ENCODE peak calls at places on chromosomes 6 and 20, in eight cellular contexts. One of them, this sample, is unnamed.

GRCh38 chr6:40999498-41000070 is 39.4 kb downstream of the UNC5CL start:
- DNase-seq in GM12891: peak
- DNase-seq in esophagus squamous epithelium: no peak
- DNase-seq in lower leg skin: peak
- DNase-seq in HCT116: peak
- DNase-seq in heart left ventricle: peak
- DNase-seq in adrenal gland: peak
- DNase-seq in HepG2: peak
- DNase-seq in this sample: peak

GRCh38 chr20:14566505-14566904 is 229.1 kb upstream of the FLRT3 start:
- DNase-seq in GM12891: no peak
- DNase-seq in esophagus squamous epithelium: no peak
- DNase-seq in lower leg skin: no peak
- DNase-seq in HCT116: no peak
- DNase-seq in heart left ventricle: no peak
- DNase-seq in adrenal gland: no peak
- DNase-seq in HepG2: no peak
- DNase-seq in this sample: no peak

GRCh38 chr6:144953552-144954240 is 668.6 kb downstream of the UTRN start:
- DNase-seq in GM12891: no peak
- DNase-seq in esophagus squamous epithelium: no peak
- DNase-seq in lower leg skin: no peak
- DNase-seq in HCT116: peak
- DNase-seq in heart left ventricle: no peak
- DNase-seq in adrenal gland: no peak
- DNase-seq in HepG2: no peak
- DNase-seq in this sample: peak

GRCh38 chr20:17835941-17836861 is 132.4 kb downstream of the SNX5 start:
- DNase-seq in GM12891: no peak
- DNase-seq in esophagus squamous epithelium: no peak
- DNase-seq in lower leg skin: peak
- DNase-seq in HCT116: no peak
- DNase-seq in heart left ventricle: peak
- DNase-seq in adrenal gland: peak
- DNase-seq in HepG2: no peak
- DNase-seq in this sample: no peak

GRCh38 chr20:31673943-31674463 is 36.3 kb downstream of the COX4I2 start:
- DNase-seq in GM12891: no peak
- DNase-seq in esophagus squamous epithelium: no peak
- DNase-seq in lower leg skin: no peak
- DNase-seq in HCT116: no peak
- DNase-seq in heart left ventricle: no peak
- DNase-seq in adrenal gland: no peak
- DNase-seq in HepG2: no peak
- DNase-seq in this sample: no peak

GRCh38 chr6:17859846-17860245 is 127.6 kb downstream of the KIF13A start:
- DNase-seq in GM12891: no peak
- DNase-seq in esophagus squamous epithelium: no peak
- DNase-seq in lower leg skin: no peak
- DNase-seq in HCT116: no peak
- DNase-seq in heart left ventricle: no peak
- DNase-seq in adrenal gland: no peak
- DNase-seq in HepG2: no peak
- DNase-seq in this sample: no peak

GRCh38 chr6:2119275-2119674 is 126.1 kb downstream of the GMDS start:
- DNase-seq in GM12891: no peak
- DNase-seq in esophagus squamous epithelium: no peak
- DNase-seq in lower leg skin: no peak
- DNase-seq in HCT116: no peak
- DNase-seq in heart left ventricle: no peak
- DNase-seq in adrenal gland: no peak
- DNase-seq in HepG2: no peak
- DNase-seq in this sample: no peak

GRCh38 chr6:108966855-108967755 is 118.9 kb downstream of the ARMC2 start:
- DNase-seq in GM12891: no peak
- DNase-seq in esophagus squamous epithelium: no peak
- DNase-seq in lower leg skin: no peak
- DNase-seq in HCT116: peak
- DNase-seq in heart left ventricle: peak
- DNase-seq in adrenal gland: peak
- DNase-seq in HepG2: peak
- DNase-seq in this sample: peak

GRCh38 chr6:104941694-104942177 is 15.2 kb upstream of the LIN28B start:
- DNase-seq in GM12891: no peak
- DNase-seq in esophagus squamous epithelium: no peak
- DNase-seq in lower leg skin: no peak
- DNase-seq in HCT116: no peak
- DNase-seq in heart left ventricle: no peak
- DNase-seq in adrenal gland: no peak
- DNase-seq in HepG2: no peak
- DNase-seq in this sample: no peak

GRCh38 chr6:87558446-87558845 is 31.3 kb downstream of the RARS2 start:
- DNase-seq in GM12891: no peak
- DNase-seq in esophagus squamous epithelium: no peak
- DNase-seq in lower leg skin: no peak
- DNase-seq in HCT116: no peak
- DNase-seq in heart left ventricle: no peak
- DNase-seq in adrenal gland: no peak
- DNase-seq in HepG2: no peak
- DNase-seq in this sample: no peak

GRCh38 chr20:56867128-56867527 is 238.0 kb downstream of the TFAP2C start:
- DNase-seq in GM12891: no peak
- DNase-seq in esophagus squamous epithelium: no peak
- DNase-seq in lower leg skin: no peak
- DNase-seq in HCT116: no peak
- DNase-seq in heart left ventricle: no peak
- DNase-seq in adrenal gland: no peak
- DNase-seq in HepG2: no peak
- DNase-seq in this sample: no peak

GRCh38 chr20:45343867-45344721 is 4.1 kb downstream of the SDC4 start:
- DNase-seq in GM12891: no peak
- DNase-seq in esophagus squamous epithelium: no peak
- DNase-seq in lower leg skin: peak
- DNase-seq in HCT116: peak
- DNase-seq in heart left ventricle: no peak
- DNase-seq in adrenal gland: peak
- DNase-seq in HepG2: peak
- DNase-seq in this sample: peak

GRCh38 chr20:45346851-45347250 is 1.4 kb downstream of the SDC4 start:
- DNase-seq in GM12891: no peak
- DNase-seq in esophagus squamous epithelium: no peak
- DNase-seq in lower leg skin: no peak
- DNase-seq in HCT116: no peak
- DNase-seq in heart left ventricle: no peak
- DNase-seq in adrenal gland: no peak
- DNase-seq in HepG2: no peak
- DNase-seq in this sample: no peak

GRCh38 chr20:45346291-45346718 is 1.9 kb downstream of the SDC4 start:
- DNase-seq in GM12891: no peak
- DNase-seq in esophagus squamous epithelium: no peak
- DNase-seq in lower leg skin: no peak
- DNase-seq in HCT116: no peak
- DNase-seq in heart left ventricle: no peak
- DNase-seq in adrenal gland: peak
- DNase-seq in HepG2: no peak
- DNase-seq in this sample: no peak

GRCh38 chr20:45343445-45343866 is 4.8 kb downstream of the SDC4 start:
- DNase-seq in GM12891: no peak
- DNase-seq in esophagus squamous epithelium: no peak
- DNase-seq in lower leg skin: no peak
- DNase-seq in HCT116: no peak
- DNase-seq in heart left ventricle: no peak
- DNase-seq in adrenal gland: no peak
- DNase-seq in HepG2: peak
- DNase-seq in this sample: no peak

GRCh38 chr20:45345104-45345936 is 2.9 kb downstream of the SDC4 start:
- DNase-seq in GM12891: no peak
- DNase-seq in esophagus squamous epithelium: no peak
- DNase-seq in lower leg skin: peak
- DNase-seq in HCT116: no peak
- DNase-seq in heart left ventricle: peak
- DNase-seq in adrenal gland: no peak
- DNase-seq in HepG2: no peak
- DNase-seq in this sample: no peak
- TF ChIP-seq POLR2A in GM12891: no peak
- TF ChIP-seq POLR2A in esophagus squamous epithelium: peak
- TF ChIP-seq POLR2A in lower leg skin: no peak
- TF ChIP-seq POLR2A in HCT116: no peak
- TF ChIP-seq POLR2A in heart left ventricle: no peak
- TF ChIP-seq POLR2A in adrenal gland: no peak
- TF ChIP-seq POLR2A in HepG2: no peak
- TF ChIP-seq POLR2A in this sample: no peak

GRCh38 chr6:131197716-131198115 is 62.4 kb downstream of the AKAP7 start:
- DNase-seq in GM12891: no peak
- DNase-seq in esophagus squamous epithelium: no peak
- DNase-seq in lower leg skin: no peak
- DNase-seq in HCT116: no peak
- DNase-seq in heart left ventricle: no peak
- DNase-seq in adrenal gland: no peak
- DNase-seq in HepG2: no peak
- DNase-seq in this sample: no peak

DNA sequence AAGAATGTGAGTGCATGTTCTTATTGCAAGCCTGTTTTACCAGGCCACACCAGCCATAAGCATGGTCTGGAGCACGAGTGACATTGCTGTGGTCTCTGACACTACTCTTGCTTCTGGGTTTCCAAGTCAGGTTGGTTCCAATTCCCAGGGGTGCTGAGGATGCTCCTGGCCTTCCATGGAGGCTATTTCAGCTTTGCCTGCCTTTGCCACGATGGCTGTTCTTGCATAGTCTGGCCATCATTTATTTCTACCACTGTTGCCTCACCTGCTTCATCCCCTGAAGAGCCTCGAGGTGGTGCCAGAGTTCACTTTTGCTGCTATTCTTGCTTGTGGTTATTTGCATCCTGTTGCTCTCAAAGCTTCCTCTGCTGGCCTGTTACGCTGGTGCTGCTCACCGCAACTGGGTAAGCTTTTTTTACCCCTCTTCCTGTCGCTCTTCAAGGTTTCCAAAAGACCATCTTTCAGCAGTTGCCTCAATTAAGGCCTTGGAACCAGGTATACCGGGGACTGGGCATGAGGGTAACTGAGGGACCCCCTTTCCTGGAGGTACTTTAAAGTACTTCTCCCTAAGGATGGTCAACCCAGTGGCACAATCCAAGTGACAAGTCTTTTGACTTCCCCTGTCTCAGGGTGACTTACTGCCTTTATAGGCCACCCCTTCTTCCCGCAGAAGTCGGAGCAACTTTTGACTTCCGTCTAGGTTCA is 64.5 kb downstream of the AKAP7 start:
- DNase-seq in GM12891: peak
- DNase-seq in esophagus squamous epithelium: no peak
- DNase-seq in lower leg skin: no peak
- DNase-seq in HCT116: peak
- DNase-seq in heart left ventricle: peak
- DNase-seq in adrenal gland: peak
- DNase-seq in HepG2: peak
- DNase-seq in this sample: peak
- TF ChIP-seq POLR2A in GM12891: no peak
- TF ChIP-seq POLR2A in esophagus squamous epithelium: no peak
- TF ChIP-seq POLR2A in lower leg skin: no peak
- TF ChIP-seq POLR2A in HCT116: no peak
- TF ChIP-seq POLR2A in heart left ventricle: no peak
- TF ChIP-seq POLR2A in adrenal gland: no peak
- TF ChIP-seq POLR2A in HepG2: no peak
- TF ChIP-seq POLR2A in this sample: no peak

GRCh38 chr20:37178839-37179670 is at the start of the genes MROH8 and RPN2:
- DNase-seq in GM12891: peak
- DNase-seq in esophagus squamous epithelium: peak
- DNase-seq in lower leg skin: peak
- DNase-seq in HCT116: peak
- DNase-seq in heart left ventricle: peak
- DNase-seq in adrenal gland: peak
- DNase-seq in HepG2: peak
- DNase-seq in this sample: peak
- TF ChIP-seq POLR2A in GM12891: peak
- TF ChIP-seq POLR2A in esophagus squamous epithelium: peak
- TF ChIP-seq POLR2A in lower leg skin: no peak
- TF ChIP-seq POLR2A in HCT116: peak
- TF ChIP-seq POLR2A in heart left ventricle: no peak
- TF ChIP-seq POLR2A in adrenal gland: peak
- TF ChIP-seq POLR2A in HepG2: peak
- TF ChIP-seq POLR2A in this sample: peak

DNA sequence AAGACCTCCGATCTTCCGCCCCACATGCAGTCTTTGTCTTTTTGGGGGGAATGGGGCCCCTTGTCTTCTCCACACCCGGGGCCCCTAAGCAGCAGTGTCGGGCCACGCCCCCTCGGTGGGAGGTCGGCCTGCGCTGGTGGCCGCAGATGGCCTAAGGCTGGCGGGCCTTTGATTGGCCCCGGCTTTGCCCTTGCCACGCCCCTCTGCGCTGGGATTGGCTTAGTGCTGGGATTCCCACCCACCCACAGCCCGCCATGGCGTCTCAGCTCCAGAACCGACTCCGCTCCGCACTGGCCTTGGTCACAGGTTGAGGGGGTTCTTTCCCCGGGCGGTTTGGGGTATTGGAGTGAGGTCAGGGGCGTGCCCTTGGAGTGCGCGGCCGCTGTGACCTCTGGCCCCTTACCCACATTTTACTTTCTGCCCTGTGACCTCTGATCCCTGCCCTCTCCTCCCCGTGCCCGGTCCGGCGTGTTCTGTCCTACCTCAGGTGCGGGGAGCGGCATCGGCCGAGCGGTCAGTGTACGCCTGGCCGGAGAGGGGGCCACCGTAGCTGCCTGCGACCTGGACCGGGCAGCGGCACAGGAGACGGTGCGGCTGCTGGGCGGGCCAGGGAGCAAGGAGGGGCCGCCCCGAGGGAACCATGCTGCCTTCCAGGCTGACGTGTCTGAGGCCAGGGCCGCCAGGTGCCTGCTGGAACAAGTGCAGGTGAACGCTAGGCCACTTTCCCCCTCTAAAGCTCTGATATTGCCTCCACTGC is at the start of gene HSD17B8:
- DNase-seq in GM12891: peak
- DNase-seq in esophagus squamous epithelium: peak
- DNase-seq in lower leg skin: peak
- DNase-seq in HCT116: peak
- DNase-seq in heart left ventricle: peak
- DNase-seq in adrenal gland: peak
- DNase-seq in HepG2: peak
- DNase-seq in this sample: no peak
- TF ChIP-seq POLR2A in GM12891: peak
- TF ChIP-seq POLR2A in esophagus squamous epithelium: no peak
- TF ChIP-seq POLR2A in lower leg skin: no peak
- TF ChIP-seq POLR2A in HCT116: peak
- TF ChIP-seq POLR2A in heart left ventricle: no peak
- TF ChIP-seq POLR2A in adrenal gland: peak
- TF ChIP-seq POLR2A in HepG2: no peak
- TF ChIP-seq POLR2A in this sample: no peak

This sample was measured in H54.